ENCODE peak calls at places on chromosome 16, in five cellular contexts. Z, J, I, C and N are unnamed samples.

GRCh38 chr16:78377312-78377711 is 277.9 kb downstream of the WWOX start:
- DNase-seq in C (no peak), Z (no peak), I (no peak), J (no peak), N (no peak)

GRCh38 chr16:48536600-48537200 is 73.3 kb downstream of the N4BP1 start:
- DNase-seq in C (peak; percentile 57), J (no peak), I (no peak), Z (no peak), N (no peak)

GRCh38 chr16:85303354-85303883 is 191.1 kb upstream of the CIBAR2 start:
- DNase-seq in Z (peak; percentile 48), I (peak; percentile 72), J (peak; percentile 95), C (peak; percentile 59), N (peak; percentile 24)

GRCh38 chr16:68421076-68421475 is 27.2 kb downstream of the SMPD3 start:
- DNase-seq in J (no peak), Z (no peak), C (no peak), I (peak; percentile 12), N (no peak)

GRCh38 chr16:19948186-19949104 is 63.8 kb upstream of the GPRC5B start:
- DNase-seq in C (no peak), Z (peak; percentile 91), J (no peak), I (no peak), N (no peak)

GRCh38 chr16:69620564-69620963 is 54.8 kb downstream of the NFAT5 start:
- DNase-seq in Z (no peak), C (peak; percentile 51), J (no peak), I (no peak), N (no peak)

GRCh38 chr16:22291860-22292692 is 5.1 kb upstream of the POLR3E start:
- DNase-seq in Z (no peak), I (no peak), J (peak; percentile 6), C (peak; percentile 69), N (no peak)

GRCh38 chr16:49826515-49826914 is 29.4 kb downstream of the ZNF423 start:
- DNase-seq in I (no peak), J (no peak), C (no peak), Z (no peak), N (no peak)

GRCh38 chr16:66335704-66336329 is 30.7 kb upstream of the CDH5 start:
- DNase-seq in J (peak; percentile 57), C (peak; percentile 86), I (no peak), Z (no peak), N (no peak)

GRCh38 chr16:81042821-81043220 is 7.2 kb downstream of the ATMIN start:
- DNase-seq in J (no peak), I (no peak), C (no peak), Z (no peak), N (no peak)

GRCh38 chr16:27240948-27241531 is 27.5 kb downstream of the NSMCE1 start:
- DNase-seq in I (no peak), Z (no peak), C (peak; percentile 55), J (peak; percentile 77), N (no peak)

GRCh38 chr16:89918453-89919347 is at the start of gene MC1R:
- DNase-seq in I (no peak), Z (no peak), J (no peak), C (peak; percentile 67), N (no peak)

GRCh38 chr16:19831678-19832077 is 53.0 kb downstream of the GPRC5B start:
- DNase-seq in C (peak; percentile 66), I (no peak), J (no peak), Z (no peak), N (no peak)

GRCh38 chr16:593406-593805 is 3.5 kb downstream of the RAB40C start:
- DNase-seq in J (no peak), Z (no peak), I (peak; percentile 70), C (no peak), N (no peak)

GRCh38 chr16:56352351-56353053 is 72.8 kb downstream of the AMFR start:
- DNase-seq in I (peak; percentile 35), C (no peak), Z (no peak), J (peak; percentile 53), N (no peak)

GRCh38 chr16:3471518-3472176 is 23.6 kb downstream of the C16orf90 start:
- DNase-seq in I (no peak), J (no peak), C (no peak), Z (no peak), N (no peak)
- H3K4me1 ChIP-seq in I (no peaks in the 10 kb centered on the region), J (peaks cover 19% of the 10 kb centered on the region), C (peaks cover 25% of the 10 kb centered on the region), Z (peaks cover 20% of the 10 kb centered on the region), N (peaks cover 5% of the 10 kb centered on the region)

GRCh38 chr16:12587646-12588277 is 215.9 kb downstream of the CPPED1 start:
- DNase-seq in Z (no peak), I (peak; percentile 5), C (no peak), J (peak; percentile 20), N (no peak)

GRCh38 chr16:12588510-12588909 is 215.2 kb downstream of the CPPED1 start:
- DNase-seq in I (peak; percentile 17), C (no peak), Z (no peak), J (peak; percentile 9), N (no peak)

GRCh38 chr16:12589676-12590075 is 214.0 kb downstream of the CPPED1 start:
- DNase-seq in I (peak; percentile 0), C (no peak), J (no peak), Z (no peak), N (no peak)

GRCh38 chr16:12590963-12591362 is 212.7 kb downstream of the CPPED1 start:
- DNase-seq in J (no peak), I (no peak), C (no peak), Z (no peak), N (no peak)

GRCh38 chr16:12590409-12590808 is 213.3 kb downstream of the CPPED1 start:
- DNase-seq in Z (no peak), C (no peak), J (no peak), I (no peak), N (no peak)
- H3K4me1 ChIP-seq in Z (peaks cover 2% of the 10 kb centered on the region), C (no peaks in the 10 kb centered on the region), J (no peaks in the 10 kb centered on the region), I (no peaks in the 10 kb centered on the region), N (no peaks in the 10 kb centered on the region)

GRCh38 chr16:46920402-46921068 is 36.4 kb downstream of the GPT2 start:
- DNase-seq in C (no peak), J (no peak), I (peak; percentile 73), Z (no peak), N (no peak)

GRCh38 chr16:46922239-46922638 is 38.1 kb downstream of the GPT2 start:
- DNase-seq in C (no peak), J (no peak), Z (no peak), I (no peak), N (no peak)

GRCh38 chr16:46918400-46918799 is 34.2 kb downstream of the GPT2 start:
- DNase-seq in I (no peak), J (no peak), Z (no peak), C (no peak), N (no peak)

GRCh38 chr16:46916980-46917379 is 32.8 kb downstream of the GPT2 start:
- DNase-seq in J (no peak), C (no peak), I (no peak), Z (no peak), N (no peak)

DNA sequence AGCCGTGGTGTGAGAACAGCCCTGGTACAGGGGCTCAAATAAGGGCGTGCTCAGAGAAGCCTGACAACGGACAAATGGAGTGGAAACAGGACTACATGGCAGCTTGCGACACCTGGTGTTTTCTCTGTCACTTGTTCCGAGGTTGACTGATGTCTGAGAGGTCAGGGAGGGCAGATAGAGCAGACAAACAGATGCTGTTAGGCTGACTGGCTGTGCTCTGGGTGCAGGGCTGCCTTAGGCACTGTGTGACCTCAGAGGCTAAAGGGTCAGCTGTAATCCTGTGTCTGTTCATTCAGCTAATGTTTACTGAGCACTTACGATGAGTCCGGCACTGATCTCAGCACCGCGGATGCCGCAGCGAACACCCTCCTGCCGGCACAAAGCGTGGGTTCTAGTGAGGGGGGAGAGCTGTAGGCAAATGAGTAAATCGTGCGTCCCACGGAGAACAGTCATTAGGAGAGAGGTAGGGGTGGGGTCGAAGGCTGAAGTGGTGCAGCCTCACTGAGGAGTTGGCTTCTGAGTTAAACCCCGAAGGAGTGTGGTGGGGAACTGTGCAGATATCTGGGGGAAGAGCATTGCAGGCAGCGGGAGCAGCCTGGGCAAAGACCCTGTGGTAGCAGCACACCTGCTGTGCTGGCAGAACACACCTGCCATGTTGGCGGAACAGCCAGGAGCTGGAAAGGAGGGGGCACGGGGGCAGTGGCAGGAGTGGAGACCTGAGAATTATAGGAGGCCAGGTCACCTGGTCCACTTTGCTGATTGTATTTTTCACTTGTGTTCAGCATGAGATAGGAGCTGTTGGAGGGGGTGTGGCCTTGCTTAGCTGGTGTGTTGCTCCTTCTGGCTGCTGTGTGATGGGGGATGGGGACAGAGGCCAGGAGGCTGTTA is 35.0 kb downstream of the GPT2 start:
- DNase-seq in C (no peak), Z (no peak), J (no peak), I (no peak), N (no peak)
- H3K4me1 ChIP-seq in C (no peaks in the 10 kb centered on the region), Z (peaks cover 5% of the 10 kb centered on the region), J (peaks cover 17% of the 10 kb centered on the region), I (peaks cover 3% of the 10 kb centered on the region), N (no peaks in the 10 kb centered on the region)

GRCh38 chr16:88787579-88788314 is 2.7 kb upstream of the PIEZO1 start:
- DNase-seq in Z (no peak), I (no peak), C (no peak), J (no peak), N (no peak)
- H3K4me1 ChIP-seq in Z (peaks cover 23% of the 10 kb centered on the region), I (peaks cover 6% of the 10 kb centered on the region), C (peaks cover 6% of the 10 kb centered on the region), J (peaks cover 48% of the 10 kb centered on the region), N (peaks cover 52% of the 10 kb centered on the region)

GRCh38 chr16:51120289-51121008 is 30.6 kb downstream of the SALL1 start:
- DNase-seq in Z (no peak), I (no peak), C (no peak), J (no peak), N (no peak)
- H3K4me1 ChIP-seq in Z (peaks cover 3% of the 10 kb centered on the region), I (no peaks in the 10 kb centered on the region), C (no peaks in the 10 kb centered on the region), J (no peaks in the 10 kb centered on the region), N (no peaks in the 10 kb centered on the region)

DNA sequence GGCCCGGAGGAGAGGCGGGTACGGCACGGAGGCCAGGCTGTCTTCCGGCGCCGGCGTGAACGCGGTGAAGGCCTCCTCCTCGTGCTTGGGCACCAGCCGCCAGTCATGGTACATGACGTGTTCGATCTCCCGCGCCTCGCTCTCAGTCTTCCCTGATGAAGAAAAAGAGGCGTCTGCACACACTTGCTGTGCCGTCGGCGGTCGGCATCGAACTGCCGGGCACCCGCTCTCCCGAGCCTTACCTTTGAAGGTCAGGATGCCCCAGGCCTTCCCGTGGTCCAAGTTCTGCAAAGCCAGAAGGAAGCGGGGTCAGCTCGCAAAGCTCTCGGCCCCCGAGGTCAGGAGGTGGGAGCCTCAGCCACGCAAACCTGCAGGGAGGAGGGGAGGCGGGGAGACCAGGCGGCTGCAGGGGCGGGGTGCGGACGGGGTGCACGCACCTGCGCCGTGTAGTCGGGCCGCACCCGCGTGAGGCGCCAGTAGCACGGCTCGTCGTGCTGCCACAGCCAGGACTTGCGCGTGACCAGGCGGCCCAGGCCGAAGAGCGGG is at the start of gene EME2:
- DNase-seq in J (no peak), I (no peak), C (no peak), Z (no peak), N (peak; percentile 36)
- H3K4me1 ChIP-seq in J (peaks cover 39% of the 10 kb centered on the region), I (peaks cover 16% of the 10 kb centered on the region), C (peaks cover 13% of the 10 kb centered on the region), Z (peaks cover 17% of the 10 kb centered on the region), N (peaks cover 27% of the 10 kb centered on the region)